ENCODE peak calls at places on chromosomes 4 and X, in eight cellular contexts. Y is GOT3; G is iris pigment epithelial cell; D is CD4-positive, alpha-beta memory T cell; K is keratinocyte; V is ascending aorta; B is RCC 7860; S is IMR-90. A is an unnamed sample.

GRCh38 chr4:26330186-26330787 is 9.5 kb downstream of the RBPJ start:
- DNase-seq in Y (no peak), G (peak), D (peak), K (no peak), V (no peak), B (peak), S (peak), A (peak)

GRCh38 chr4:20565075-20565721 is 135.1 kb upstream of the PACRGL start:
- DNase-seq in Y (no peak), G (peak), D (no peak), K (no peak), V (no peak), B (no peak), S (peak), A (peak)

GRCh38 chr4:157320092-157320491 is 99.6 kb downstream of the GRIA2 start:
- DNase-seq in Y (no peak), G (no peak), D (no peak), K (no peak), V (no peak), B (no peak), S (no peak), A (no peak)

GRCh38 chrX:24479924-24480722 is 15.0 kb downstream of the PDK3 start:
- DNase-seq in Y (no peak), G (no peak), D (peak), K (no peak), V (no peak), B (peak), S (peak), A (no peak)

GRCh38 chrX:42751573-42751972 is 26.4 kb downstream of the PPP1R2C start:
- DNase-seq in Y (no peak), G (peak), D (no peak), K (no peak), V (no peak), B (peak), S (peak), A (peak)

GRCh38 chr4:21226637-21227538 is 526.6 kb downstream of the PACRGL start:
- DNase-seq in Y (no peak), G (no peak), D (no peak), K (no peak), V (no peak), B (no peak), S (no peak), A (no peak)

GRCh38 chrX:39973810-39974209 is 123.9 kb downstream of the BCOR start:
- DNase-seq in Y (no peak), G (no peak), D (no peak), K (no peak), V (no peak), B (no peak), S (no peak), A (no peak)

GRCh38 chrX:68735266-68735665 is 87.8 kb downstream of the STARD8 start:
- DNase-seq in Y (no peak), G (no peak), D (no peak), K (no peak), V (no peak), B (no peak), S (no peak), A (no peak)

GRCh38 chrX:41827886-41828285 is 95.5 kb downstream of the CASK start:
- DNase-seq in Y (no peak), G (peak), D (no peak), K (no peak), V (no peak), B (no peak), S (peak), A (peak)

GRCh38 chrX:40849906-40850672 is 114.7 kb upstream of the MED14 start:
- DNase-seq in Y (no peak), G (peak), D (no peak), K (no peak), V (no peak), B (no peak), S (peak), A (peak)

GRCh38 chr4:123259676-123260428 is 136.7 kb upstream of the SPRY1 start:
- DNase-seq in Y (no peak), G (no peak), D (no peak), K (no peak), V (no peak), B (no peak), S (no peak), A (no peak)

GRCh38 chr4:47972181-47972580 is 44.3 kb downstream of the CNGA1 start:
- DNase-seq in Y (no peak), G (no peak), D (no peak), K (no peak), V (no peak), B (no peak), S (no peak), A (no peak)

GRCh38 chr4:140659935-140660710 is 91.4 kb upstream of the UCP1 start:
- DNase-seq in Y (no peak), G (peak), D (no peak), K (no peak), V (no peak), B (no peak), S (peak), A (no peak)

GRCh38 chr4:74598611-74599325 is 153.8 kb downstream of the AREG start:
- DNase-seq in Y (no peak), G (peak), D (no peak), K (no peak), V (no peak), B (no peak), S (no peak), A (no peak)

GRCh38 chr4:73573794-73574528 is 46.3 kb downstream of the RASSF6 start:
- DNase-seq in Y (peak), G (peak), D (peak), K (no peak), V (no peak), B (peak), S (peak), A (peak)

GRCh38 chr4:74189331-74190043 is 31.6 kb downstream of the MTHFD2L start:
- DNase-seq in Y (no peak), G (peak), D (peak), K (no peak), V (no peak), B (peak), S (peak), A (peak)

GRCh38 chr4:14254252-14254651 is 626.7 kb upstream of the BOD1L1 start:
- DNase-seq in Y (no peak), G (peak), D (no peak), K (no peak), V (no peak), B (peak), S (peak), A (no peak)

GRCh38 chr4:82618321-82618720 is 56.5 kb upstream of the TMEM150C start:
- DNase-seq in Y (no peak), G (peak), D (no peak), K (no peak), V (no peak), B (no peak), S (peak), A (no peak)

GRCh38 chr4:77629885-77630284 is 24.3 kb downstream of the CXCL13 start:
- DNase-seq in Y (no peak), G (no peak), D (no peak), K (no peak), V (no peak), B (no peak), S (no peak), A (no peak)

GRCh38 chrX:108250654-108251579 is 159.3 kb downstream of the ATG4A start:
- DNase-seq in Y (no peak), G (no peak), D (no peak), K (no peak), V (no peak), B (no peak), S (no peak), A (no peak)

GRCh38 chr4:93384897-93385296 is 443.7 kb upstream of the ATOH1 start:
- DNase-seq in Y (no peak), G (peak), D (no peak), K (no peak), V (no peak), B (peak), S (peak), A (no peak)

GRCh38 chrX:36983831-36984230 is 24.3 kb upstream of the FAM47C start:
- DNase-seq in Y (no peak), G (no peak), D (no peak), K (no peak), V (no peak), B (no peak), S (no peak), A (no peak)

GRCh38 chr4:90328558-90328957 is 201.4 kb downstream of the CCSER1 start:
- DNase-seq in Y (no peak), G (peak), D (no peak), K (no peak), V (no peak), B (no peak), S (peak), A (peak)

GRCh38 chrX:118495958-118496762 is 545 bp downstream of the DOCK11 start:
- DNase-seq in Y (no peak), G (no peak), D (peak), K (no peak), V (peak), B (no peak), S (no peak), A (peak)